ENCODE peak calls at places on chromosomes 7 and 10, in seven cellular contexts. U is mammary epithelial cell, I is GM23338, T is GM23248, K is A549, W is IMR-90, S is H9. F is an unnamed sample.

GRCh38 chr7:75762350-75762917 is 9.6 kb downstream of the CCL26 start:
- DNase-seq in U (peak; percentile 40), I (peak; percentile 88), T (peak; percentile 88), K (peak; percentile 92), W (peak; percentile 77), S (no peak), F (peak; percentile 74)

GRCh38 chr10:56920586-56921250 is 559.7 kb upstream of the ZWINT start:
- DNase-seq in U (no peak), I (no peak), T (no peak), K (no peak), W (no peak), S (no peak), F (peak; percentile 14)

GRCh38 chr10:77301305-77301730 is 336.3 kb downstream of the KCNMA1 start:
- DNase-seq in U (peak; percentile 43), I (no peak), T (peak; percentile 69), K (peak; percentile 25), W (peak; percentile 82), S (no peak), F (peak; percentile 96)

GRCh38 chr10:103021150-103021896 is 103.2 kb downstream of the CNNM2 start:
- DNase-seq in U (no peak), I (peak; percentile 70), T (no peak), K (no peak), W (no peak), S (peak; percentile 31), F (no peak)

GRCh38 chr10:77159538-77160110 is 478.0 kb downstream of the KCNMA1 start:
- DNase-seq in U (peak; percentile 9), I (no peak), T (peak; percentile 59), K (no peak), W (peak; percentile 42), S (no peak), F (no peak)

GRCh38 chr7:28750981-28751380 is 207.1 kb downstream of the TRIL start:
- DNase-seq in U (no peak), I (peak; percentile 36), T (no peak), K (no peak), W (no peak), S (no peak), F (no peak)

GRCh38 chr10:89516149-89516832 is 19.1 kb downstream of the SLC16A12 start:
- DNase-seq in U (peak; percentile 83), I (peak; percentile 36), T (peak; percentile 82), K (no peak), W (peak; percentile 98), S (no peak), F (peak; percentile 37)

GRCh38 chr7:41415473-41416207 is 287.2 kb downstream of the INHBA start:
- DNase-seq in U (peak; percentile 2), I (no peak), T (no peak), K (no peak), W (no peak), S (no peak), F (no peak)

GRCh38 chr10:94349327-94349726 is 13.4 kb downstream of the NOC3L start:
- DNase-seq in U (no peak), I (no peak), T (peak; percentile 40), K (no peak), W (no peak), S (no peak), F (no peak)

GRCh38 chr10:24375510-24375909 is 166.6 kb downstream of the KIAA1217 start:
- DNase-seq in U (no peak), I (no peak), T (no peak), K (no peak), W (no peak), S (no peak), F (no peak)

GRCh38 chr7:40644454-40645188 is 509.8 kb downstream of the SUGCT start:
- DNase-seq in U (no peak), I (no peak), T (no peak), K (no peak), W (no peak), S (peak; percentile 26), F (no peak)

GRCh38 chr10:70404906-70405824 is 1.2 kb downstream of the EIF4EBP2 start:
- DNase-seq in U (peak; percentile 89), I (peak; percentile 52), T (peak; percentile 97), K (peak; percentile 40), W (peak; percentile 96), S (no peak), F (peak; percentile 94)

GRCh38 chr7:93016085-93016471 is 101.7 kb downstream of the SAMD9 start:
- DNase-seq in U (no peak), I (no peak), T (peak; percentile 33), K (no peak), W (peak; percentile 45), S (no peak), F (no peak)

DNA sequence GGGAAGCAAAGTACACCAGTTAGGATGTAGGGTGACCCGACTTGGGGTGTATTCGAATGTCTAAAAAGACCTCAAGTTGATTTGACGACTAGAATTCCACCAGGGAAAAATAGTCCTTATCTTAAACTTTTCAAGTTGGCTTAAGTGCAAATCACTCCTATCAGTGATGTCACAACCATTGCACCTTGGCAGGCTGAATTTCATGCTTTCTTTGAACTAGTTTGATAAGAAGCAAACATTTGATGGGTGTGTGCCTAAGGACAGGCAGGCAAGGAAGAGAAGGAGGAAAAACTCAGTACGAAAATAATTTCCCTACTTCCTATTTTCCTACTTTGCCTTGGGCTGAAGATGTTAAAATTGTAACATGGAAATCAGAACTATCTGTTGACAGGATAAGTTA is 830.6 kb upstream of the COBL start:
- DNase-seq in U (no peak), I (no peak), T (no peak), K (no peak), W (no peak), S (no peak), F (no peak)
- H3K4me1 ChIP-seq in U (no peaks in the 10 kb centered on the region), I (peaks cover 13% of the 10 kb centered on the region), T (no peaks in the 10 kb centered on the region), K (no peaks in the 10 kb centered on the region), W (no peaks in the 10 kb centered on the region), S (no peaks in the 10 kb centered on the region), F (no peaks in the 10 kb centered on the region)

GRCh38 chr7:2635148-2635668 is 3.4 kb downstream of the TTYH3 start:
- DNase-seq in U (no peak), I (no peak), T (peak; percentile 33), K (no peak), W (no peak), S (no peak), F (no peak)
- H3K4me2 ChIP-seq in U (no peak overlapping the region), I (no peak overlapping the region), T (no peak overlapping the region), K (no peak overlapping the region), W (no peak overlapping the region), S (no peak overlapping the region), F (no peak overlapping the region)

DNA sequence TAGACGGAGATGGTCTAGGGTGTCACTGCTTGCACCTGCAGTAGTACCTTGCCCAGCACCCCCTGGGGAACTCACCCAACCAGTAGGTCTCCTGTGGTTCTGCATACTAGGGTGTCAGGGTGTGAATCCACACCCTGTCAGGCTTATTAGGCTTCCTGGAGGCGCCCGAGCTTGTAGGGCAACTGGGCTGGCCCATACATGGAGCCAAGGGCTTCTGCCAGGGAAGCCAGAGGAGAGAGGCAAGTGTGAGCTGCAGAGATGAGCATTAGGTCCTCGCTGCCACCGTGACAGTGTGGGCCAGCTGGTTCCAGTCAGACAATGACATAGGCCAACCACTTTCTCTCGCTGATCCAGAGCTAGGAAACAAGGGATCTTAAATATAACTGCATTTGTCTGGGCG is 11.2 kb downstream of the MXI1 start:
- DNase-seq in U (no peak), I (no peak), T (no peak), K (no peak), W (no peak), S (no peak), F (no peak)
- H3K4me1 ChIP-seq in U (peaks cover 14% of the 10 kb centered on the region), I (peaks cover 18% of the 10 kb centered on the region), T (peaks cover 7% of the 10 kb centered on the region), K (peaks cover 6% of the 10 kb centered on the region), W (peaks cover 27% of the 10 kb centered on the region), S (peaks cover 7% of the 10 kb centered on the region), F (no peaks in the 10 kb centered on the region)

GRCh38 chr7:137485818-137486217 is 142.3 kb upstream of the PTN start:
- DNase-seq in U (no peak), I (no peak), T (no peak), K (no peak), W (no peak), S (no peak), F (no peak)

GRCh38 chr7:137480824-137481365 is 137.4 kb upstream of the PTN start:
- DNase-seq in U (no peak), I (no peak), T (no peak), K (no peak), W (no peak), S (no peak), F (no peak)

GRCh38 chr7:137488038-137488437 is 144.5 kb upstream of the PTN start:
- DNase-seq in U (no peak), I (peak; percentile 34), T (peak; percentile 21), K (no peak), W (peak; percentile 45), S (no peak), F (no peak)

GRCh38 chr7:137482466-137482865 is 138.9 kb upstream of the PTN start:
- DNase-seq in U (no peak), I (no peak), T (no peak), K (no peak), W (no peak), S (no peak), F (no peak)

GRCh38 chr7:137484326-137484725 is 140.8 kb upstream of the PTN start:
- DNase-seq in U (no peak), I (no peak), T (no peak), K (no peak), W (peak; percentile 24), S (no peak), F (no peak)
- H3K4me2 ChIP-seq in U (no peak overlapping the region), I (no peak overlapping the region), T (no peak overlapping the region), K (no peak overlapping the region), W (no peak overlapping the region), S (no peak overlapping the region), F (no peak overlapping the region)

GRCh38 chr7:69786707-69787395 is 188.6 kb downstream of the AUTS2 start:
- DNase-seq in U (no peak), I (no peak), T (no peak), K (no peak), W (no peak), S (no peak), F (no peak)

GRCh38 chr7:69781412-69781846 is 183.2 kb downstream of the AUTS2 start:
- DNase-seq in U (no peak), I (no peak), T (peak; percentile 53), K (no peak), W (no peak), S (no peak), F (no peak)

GRCh38 chr7:69787736-69788431 is 189.6 kb downstream of the AUTS2 start:
- DNase-seq in U (no peak), I (no peak), T (no peak), K (no peak), W (no peak), S (no peak), F (no peak)

GRCh38 chr7:69780377-69780776 is 182.1 kb downstream of the AUTS2 start:
- DNase-seq in U (no peak), I (peak; percentile 80), T (no peak), K (no peak), W (no peak), S (peak; percentile 77), F (no peak)

DNA sequence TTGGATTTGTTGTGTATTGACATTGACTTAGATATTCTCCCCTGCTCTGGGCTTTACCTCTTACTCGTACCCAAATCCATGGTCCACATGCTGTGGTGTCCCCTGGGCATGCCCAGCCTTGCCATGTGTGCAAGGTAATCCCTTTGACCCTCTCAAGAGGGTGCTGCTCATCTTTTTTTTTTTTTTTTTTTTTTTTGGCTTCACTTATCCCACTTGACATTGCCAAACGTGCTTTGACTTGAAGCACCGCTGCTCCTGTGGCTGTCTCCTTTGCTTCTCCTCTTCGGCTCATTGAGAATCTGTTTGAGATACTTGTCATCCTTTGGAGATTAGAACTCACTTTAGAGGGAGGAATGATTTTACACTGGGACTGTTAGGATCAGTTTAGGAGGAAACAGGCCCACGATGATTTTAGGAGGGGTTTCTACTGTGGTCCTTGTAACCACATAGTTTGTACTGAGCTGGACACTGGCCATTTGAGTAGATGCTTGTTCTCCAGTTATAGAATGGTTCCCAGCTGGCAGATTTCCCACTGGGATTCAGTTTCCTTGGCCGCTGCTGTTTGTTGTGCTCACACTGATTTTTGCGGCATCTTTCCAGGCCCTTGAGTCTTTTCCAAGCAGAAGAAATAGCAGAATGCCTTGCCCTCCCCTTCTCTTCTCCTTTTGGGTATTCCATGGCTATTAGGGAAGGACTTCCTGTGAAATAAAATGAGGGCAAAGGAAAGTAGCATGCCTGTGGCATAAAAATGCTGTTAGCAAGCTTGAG is 184.8 kb downstream of the AUTS2 start:
- DNase-seq in U (no peak), I (no peak), T (peak; percentile 25), K (no peak), W (no peak), S (no peak), F (no peak)
- H3K4me1 ChIP-seq in U (no peaks in the 10 kb centered on the region), I (peaks cover 22% of the 10 kb centered on the region), T (no peaks in the 10 kb centered on the region), K (peaks cover 21% of the 10 kb centered on the region), W (no peaks in the 10 kb centered on the region), S (no peaks in the 10 kb centered on the region), F (no peaks in the 10 kb centered on the region)